ENCODE peak calls at places on chromosomes 13 and 19, in seven cellular contexts. C is foreskin fibroblast, Y is stomach, T is RKO, R is NCI-H1092 treated with DMSO at 0.1 percent for 48 hours, A is Calu3, S is heart right ventricle. W is an unnamed sample.

GRCh38 chr13:106500450-106500849 is 35.0 kb downstream of the EFNB2 start:
- DNase-seq in C (no peak), R (no peak), Y (no peak), T (no peak), S (no peak), A (no peak), W (no peak)

GRCh38 chr13:47901451-47901850 is 99.6 kb downstream of the SUCLA2 start:
- DNase-seq in C (peak; percentile 44), A (no peak), S (no peak), T (no peak), Y (no peak), R (no peak), W (no peak)

GRCh38 chr19:3458229-3458555 is 22.1 kb downstream of the SMIM24 start:
- DNase-seq in S (no peak), Y (no peak), C (no peak), R (no peak), A (no peak), T (no peak), W (no peak)

GRCh38 chr19:1474011-1474764 is 4.8 kb downstream of the C19orf25 start:
- DNase-seq in S (no peak), C (peak; percentile 40), Y (no peak), T (no peak), R (no peak), A (no peak), W (no peak)

GRCh38 chr13:40609972-40610726 is 56.3 kb downstream of the FOXO1 start:
- DNase-seq in Y (no peak), S (no peak), C (no peak), R (no peak), T (no peak), A (no peak), W (no peak)

GRCh38 chr19:35299523-35300339 is 7.8 kb downstream of the MAG start:
- DNase-seq in A (no peak), S (no peak), C (no peak), R (no peak), T (no peak), Y (no peak), W (no peak)

GRCh38 chr19:54653181-54653809 is 9.5 kb upstream of the LILRB4 start:
- DNase-seq in T (peak; percentile 64), Y (no peak), C (peak; percentile 32), R (peak; percentile 1), A (no peak), S (no peak), W (no peak)

GRCh38 chr19:50379602-50380001 is 3.3 kb downstream of the NR1H2 start:
- DNase-seq in T (no peak), C (no peak), R (no peak), Y (no peak), S (no peak), A (no peak), W (no peak)

GRCh38 chr19:3125900-3126524 is 9.8 kb upstream of the GNA15 start:
- DNase-seq in A (peak; percentile 79), S (peak; percentile 58), R (peak; percentile 16), T (peak; percentile 38), C (peak; percentile 58), Y (peak; percentile 79), W (peak; percentile 59)

GRCh38 chr19:58218899-58219298 is 9.8 kb upstream of the ZNF544 start:
- DNase-seq in R (no peak), T (peak; percentile 77), Y (no peak), S (no peak), A (no peak), C (peak; percentile 40), W (peak; percentile 53)

GRCh38 chr19:49408816-49409440 is 14.3 kb downstream of the PTH2 start:
- DNase-seq in C (no peak), S (no peak), R (no peak), A (no peak), Y (no peak), T (no peak), W (no peak)

GRCh38 chr19:50844296-50844935 is 10.3 kb upstream of the KLK3 start:
- DNase-seq in T (no peak), A (no peak), R (peak; percentile 26), C (no peak), S (no peak), Y (no peak), W (no peak)

GRCh38 chr19:18301718-18302111 is 20.3 kb upstream of the JUND start:
- DNase-seq in Y (no peak), S (no peak), C (no peak), A (no peak), T (no peak), R (no peak), W (no peak)

GRCh38 chr13:29569253-29570057 is 26.0 kb downstream of the SLC7A1 start:
- DNase-seq in A (peak; percentile 42), R (peak; percentile 33), S (no peak), T (no peak), Y (peak; percentile 85), C (no peak), W (no peak)

GRCh38 chr19:50668416-50669318 is 19.4 kb downstream of the C19orf81 start:
- DNase-seq in C (no peak), S (no peak), T (no peak), Y (no peak), R (no peak), A (no peak), W (no peak)

GRCh38 chr13:110348751-110349150 is 41.7 kb downstream of the COL4A2 start:
- DNase-seq in S (no peak), Y (no peak), C (no peak), T (no peak), A (no peak), R (no peak), W (no peak)

GRCh38 chr19:48745208-48745995 is 1.3 kb downstream of the IZUMO1 start:
- DNase-seq in C (peak; percentile 82), A (peak; percentile 52), Y (peak; percentile 63), R (peak; percentile 11), T (peak; percentile 80), S (peak; percentile 68), W (no peak)

GRCh38 chr13:114087430-114087829 is 45.0 kb downstream of the RASA3 start:
- DNase-seq in A (no peak), S (no peak), Y (peak; percentile 20), T (no peak), R (no peak), C (no peak), W (no peak)

GRCh38 chr13:23445794-23446193 is 12.3 kb upstream of the SACS start:
- DNase-seq in S (no peak), R (no peak), A (no peak), Y (no peak), T (no peak), C (no peak), W (no peak)

GRCh38 chr19:311813-312261 is 20.6 kb upstream of the PLPP2 start:
- DNase-seq in C (no peak), T (no peak), A (no peak), Y (peak; percentile 18), S (peak; percentile 4), R (no peak), W (no peak)